ENCODE peak calls at places on chromosomes 5 and 9, in six cellular contexts. N is HCT116, L is uterus, Y is tibial artery, R is dorsolateral prefrontal cortex, W is psoas muscle. E is an unnamed sample.

GRCh38 chr5:24005384-24005783 is 498.0 kb downstream of the PRDM9 start:
- DNase-seq in N (no peak), L (no peak), Y (no peak), R (no peak), W (no peak), E (no peak)

GRCh38 chr9:89806371-89807100 is 201.7 kb downstream of the GADD45G start:
- DNase-seq in N (no peak), L (no peak), Y (no peak), R (no peak), W (no peak), E (peak)

GRCh38 chr9:89550516-89550915 is 52.6 kb upstream of the SEMA4D start:
- DNase-seq in N (no peak), L (no peak), Y (no peak), R (no peak), W (no peak), E (peak)

GRCh38 chr5:160342413-160342941 is 27.9 kb downstream of the C1QTNF2 start:
- DNase-seq in N (no peak), L (no peak), Y (peak), R (no peak), W (peak), E (no peak)

GRCh38 chr9:105151686-105151995 is 92.8 kb upstream of the SLC44A1 start:
- DNase-seq in N (no peak), L (no peak), Y (no peak), R (no peak), W (no peak), E (no peak)

GRCh38 chr5:172114875-172115422 is 73.1 kb downstream of the STK10 start:
- DNase-seq in N (no peak), L (no peak), Y (no peak), R (no peak), W (no peak), E (no peak)

GRCh38 chr9:2355594-2355993 is 266.0 kb upstream of the VLDLR start:
- DNase-seq in N (no peak), L (no peak), Y (no peak), R (no peak), W (no peak), E (no peak)

GRCh38 chr9:76221423-76221822 is 172.8 kb downstream of the RFK start:
- DNase-seq in N (no peak), L (no peak), Y (no peak), R (no peak), W (no peak), E (no peak)

GRCh38 chr5:147417133-147417813 is 92.6 kb downstream of the DPYSL3 start:
- DNase-seq in N (no peak), L (peak), Y (peak), R (no peak), W (peak), E (no peak)

GRCh38 chr9:128203842-128204551 is 818 bp downstream of the DNM1 start:
- DNase-seq in N (no peak), L (peak), Y (no peak), R (peak), W (peak), E (no peak)

GRCh38 chr5:14590949-14591348 is 9.4 kb downstream of the OTULINL start:
- DNase-seq in N (no peak), L (no peak), Y (no peak), R (no peak), W (no peak), E (no peak)

GRCh38 chr5:65197899-65198776 is 283.6 kb downstream of the ADAMTS6 start:
- DNase-seq in N (no peak), L (no peak), Y (no peak), R (no peak), W (no peak), E (no peak)

GRCh38 chr5:36523931-36524330 is 82.5 kb upstream of the SLC1A3 start:
- DNase-seq in N (no peak), L (no peak), Y (no peak), R (no peak), W (no peak), E (no peak)

GRCh38 chr9:26746357-26747072 is 146.1 kb downstream of the CAAP1 start:
- DNase-seq in N (peak), L (no peak), Y (no peak), R (no peak), W (no peak), E (peak)

GRCh38 chr5:135944967-135945560 is 9.7 kb downstream of the LECT2 start:
- DNase-seq in N (peak), L (peak), Y (no peak), R (no peak), W (no peak), E (peak)

GRCh38 chr5:1488882-1489680 is 34.7 kb downstream of the LPCAT1 start:
- DNase-seq in N (no peak), L (no peak), Y (no peak), R (no peak), W (no peak), E (no peak)
- H3K4me3 ChIP-seq in N (no peak), L (no peak), Y (no peak), R (no peak), W (no peak), E (no peak)

DNA sequence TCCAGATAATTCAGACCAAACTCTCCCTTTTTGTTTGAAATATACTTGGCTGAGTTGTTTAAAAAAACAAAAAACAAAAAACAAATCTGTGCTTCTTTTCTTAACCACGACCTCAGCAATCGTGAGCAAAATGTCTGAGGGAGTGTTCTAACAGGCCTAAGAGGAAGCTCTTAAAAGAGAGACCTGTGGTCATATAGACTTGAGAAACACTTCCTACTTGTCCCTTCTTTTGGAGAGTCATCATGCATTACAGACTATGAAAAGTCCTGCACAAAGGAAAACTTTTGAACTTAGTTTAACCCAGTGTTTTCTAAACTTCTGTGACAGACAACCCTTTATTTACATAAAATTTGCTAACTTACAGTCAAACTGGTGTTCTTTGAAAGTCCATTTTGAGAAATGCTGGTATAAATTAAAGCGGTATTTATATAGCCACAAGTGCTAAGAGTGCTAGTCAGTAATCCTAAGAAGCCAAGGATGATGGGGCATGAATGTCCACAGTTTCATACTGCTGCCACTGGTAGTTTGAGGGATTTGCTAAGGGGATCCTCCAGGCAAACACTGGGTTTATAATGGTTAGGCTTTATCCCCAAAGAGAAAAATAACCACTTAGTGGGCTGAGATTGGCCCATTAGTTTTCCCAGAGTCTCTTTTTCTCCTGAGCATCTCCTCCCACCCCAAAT is 199.8 kb downstream of the LRRC70 start:
- DNase-seq in N (no peak), L (no peak), Y (no peak), R (no peak), W (no peak), E (no peak)
- H3K4me3 ChIP-seq in N (no peak), L (no peak), Y (no peak), R (no peak), W (no peak), E (no peak)

GRCh38 chr5:91079037-91079436 is 304.1 kb downstream of the ARRDC3 start:
- DNase-seq in N (no peak), L (no peak), Y (no peak), R (no peak), W (no peak), E (peak)
- H3K4me3 ChIP-seq in N (no peak), L (no peak), Y (no peak), R (no peak), W (no peak), E (no peak)

GRCh38 chr9:134487066-134487710 is 154.4 kb upstream of the COL5A1 start:
- DNase-seq in N (no peak), L (no peak), Y (peak), R (peak), W (no peak), E (no peak)

GRCh38 chr9:134488251-134488900 is 153.2 kb upstream of the COL5A1 start:
- DNase-seq in N (no peak), L (no peak), Y (peak), R (peak), W (peak), E (no peak)

GRCh38 chr9:134490446-134490845 is 151.2 kb upstream of the COL5A1 start:
- DNase-seq in N (no peak), L (no peak), Y (peak), R (peak), W (no peak), E (no peak)

GRCh38 chr9:134489621-134490380 is 151.8 kb upstream of the COL5A1 start:
- DNase-seq in N (no peak), L (no peak), Y (peak), R (peak), W (no peak), E (no peak)

DNA sequence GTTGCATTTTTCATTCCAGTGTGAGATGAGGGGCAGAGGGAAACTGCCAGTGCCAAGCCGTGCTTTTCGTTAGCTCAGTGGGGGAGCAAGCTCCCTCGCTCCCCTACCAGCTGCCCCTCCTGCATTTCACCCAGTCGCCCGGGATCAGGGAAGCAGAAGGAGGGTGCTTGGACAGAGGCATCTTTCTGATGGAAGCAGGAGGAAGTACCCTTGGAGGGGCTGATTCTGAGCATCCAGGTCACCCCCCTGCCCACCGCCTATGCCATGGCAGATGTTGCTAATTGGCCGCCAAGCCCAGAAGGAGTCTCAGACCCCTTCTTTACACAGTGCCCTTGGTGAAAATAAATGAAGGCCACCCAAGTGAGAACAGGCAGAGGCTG is 152.7 kb upstream of the COL5A1 start:
- DNase-seq in N (no peak), L (no peak), Y (peak), R (peak), W (no peak), E (no peak)
- H3K4me3 ChIP-seq in N (no peak), L (no peak), Y (no peak), R (no peak), W (no peak), E (no peak)

GRCh38 chr9:72952394-72952720 is 496 bp downstream of the ALDH1A1 start:
- DNase-seq in N (no peak), L (no peak), Y (no peak), R (no peak), W (no peak), E (no peak)
- H3K4me3 ChIP-seq in N (no peak), L (peak), Y (peak), R (no peak), W (peak), E (peak)

GRCh38 chr5:107381189-107381856 is 289.4 kb downstream of the EFNA5 start:
- DNase-seq in N (peak), L (no peak), Y (no peak), R (peak), W (peak), E (no peak)
- H3K4me3 ChIP-seq in N (peak), L (no peak), Y (no peak), R (no peak), W (no peak), E (no peak)

GRCh38 chr5:39395521-39395920 is 29.3 kb downstream of the DAB2 start:
- DNase-seq in N (no peak), L (no peak), Y (no peak), R (no peak), W (no peak), E (no peak)

GRCh38 chr5:39394946-39395345 is 29.8 kb downstream of the DAB2 start:
- DNase-seq in N (no peak), L (no peak), Y (no peak), R (no peak), W (no peak), E (no peak)

GRCh38 chr5:39400711-39401385 is 23.9 kb downstream of the DAB2 start:
- DNase-seq in N (no peak), L (no peak), Y (no peak), R (no peak), W (no peak), E (no peak)

GRCh38 chr5:39399135-39400036 is 25.4 kb downstream of the DAB2 start:
- DNase-seq in N (peak), L (no peak), Y (no peak), R (no peak), W (no peak), E (peak)
- H3K4me3 ChIP-seq in N (no peak), L (no peak), Y (no peak), R (no peak), W (no peak), E (no peak)

E was measured in epithelial cell of proximal tubule.